ENCODE peak calls at places on chromosomes 4 and X, in ten cellular contexts. One of them, this sample, is unnamed.

GRCh38 chr4:106864231-106864630 is 171.9 kb downstream of the DKK2 start:
- DNase-seq in endothelial cell: no peak
- DNase-seq in NCI-H748 treated with DMSO at 0.1 percent for 48 hours: no peak
- DNase-seq in brain microvascular endothelial cell: peak
- DNase-seq in HTR-8/SVneo: no peak
- DNase-seq in stimulated activated CD4-positive, alpha-beta T cell treated with anti-CD3 and anti-CD28 coated beads, Interleukin-15, amount 100 ng/mL, for 1 hour: no peak
- DNase-seq in NCI-H2081: no peak
- DNase-seq in GM13977: no peak
- DNase-seq in RWPE1: no peak
- DNase-seq in SK-N-SH: no peak
- DNase-seq in this sample: no peak

GRCh38 chr4:155085843-155086530 is 122.4 kb upstream of the NPY2R start:
- DNase-seq in endothelial cell: no peak
- DNase-seq in NCI-H748 treated with DMSO at 0.1 percent for 48 hours: no peak
- DNase-seq in brain microvascular endothelial cell: peak
- DNase-seq in HTR-8/SVneo: no peak
- DNase-seq in stimulated activated CD4-positive, alpha-beta T cell treated with anti-CD3 and anti-CD28 coated beads, Interleukin-15, amount 100 ng/mL, for 1 hour: no peak
- DNase-seq in NCI-H2081: no peak
- DNase-seq in GM13977: no peak
- DNase-seq in RWPE1: no peak
- DNase-seq in SK-N-SH: no peak
- DNase-seq in this sample: no peak

GRCh38 chrX:40402771-40403533 is 177.8 kb upstream of the ATP6AP2 start:
- DNase-seq in endothelial cell: no peak
- DNase-seq in NCI-H748 treated with DMSO at 0.1 percent for 48 hours: no peak
- DNase-seq in brain microvascular endothelial cell: peak
- DNase-seq in HTR-8/SVneo: peak
- DNase-seq in stimulated activated CD4-positive, alpha-beta T cell treated with anti-CD3 and anti-CD28 coated beads, Interleukin-15, amount 100 ng/mL, for 1 hour: no peak
- DNase-seq in NCI-H2081: no peak
- DNase-seq in GM13977: no peak
- DNase-seq in RWPE1: peak
- DNase-seq in SK-N-SH: no peak
- DNase-seq in this sample: no peak

GRCh38 chr4:140637836-140638235 is 69.1 kb upstream of the UCP1 start:
- DNase-seq in endothelial cell: peak
- DNase-seq in NCI-H748 treated with DMSO at 0.1 percent for 48 hours: peak
- DNase-seq in brain microvascular endothelial cell: no peak
- DNase-seq in HTR-8/SVneo: peak
- DNase-seq in stimulated activated CD4-positive, alpha-beta T cell treated with anti-CD3 and anti-CD28 coated beads, Interleukin-15, amount 100 ng/mL, for 1 hour: no peak
- DNase-seq in NCI-H2081: no peak
- DNase-seq in GM13977: peak
- DNase-seq in RWPE1: peak
- DNase-seq in SK-N-SH: peak
- DNase-seq in this sample: peak

GRCh38 chr4:140158234-140159030 is 4.4 kb upstream of the MAML3 start:
- DNase-seq in endothelial cell: no peak
- DNase-seq in NCI-H748 treated with DMSO at 0.1 percent for 48 hours: no peak
- DNase-seq in brain microvascular endothelial cell: no peak
- DNase-seq in HTR-8/SVneo: no peak
- DNase-seq in stimulated activated CD4-positive, alpha-beta T cell treated with anti-CD3 and anti-CD28 coated beads, Interleukin-15, amount 100 ng/mL, for 1 hour: no peak
- DNase-seq in NCI-H2081: peak
- DNase-seq in GM13977: no peak
- DNase-seq in RWPE1: no peak
- DNase-seq in SK-N-SH: peak
- DNase-seq in this sample: no peak

GRCh38 chr4:87657525-87657924 is 7.4 kb downstream of the DMP1 start:
- DNase-seq in endothelial cell: no peak
- DNase-seq in NCI-H748 treated with DMSO at 0.1 percent for 48 hours: no peak
- DNase-seq in brain microvascular endothelial cell: peak
- DNase-seq in HTR-8/SVneo: peak
- DNase-seq in stimulated activated CD4-positive, alpha-beta T cell treated with anti-CD3 and anti-CD28 coated beads, Interleukin-15, amount 100 ng/mL, for 1 hour: no peak
- DNase-seq in NCI-H2081: no peak
- DNase-seq in GM13977: no peak
- DNase-seq in RWPE1: peak
- DNase-seq in SK-N-SH: no peak
- DNase-seq in this sample: no peak

GRCh38 chrX:23953908-23954269 is 46.1 kb downstream of the CXorf58 start:
- DNase-seq in endothelial cell: no peak
- DNase-seq in NCI-H748 treated with DMSO at 0.1 percent for 48 hours: no peak
- DNase-seq in brain microvascular endothelial cell: no peak
- DNase-seq in HTR-8/SVneo: no peak
- DNase-seq in stimulated activated CD4-positive, alpha-beta T cell treated with anti-CD3 and anti-CD28 coated beads, Interleukin-15, amount 100 ng/mL, for 1 hour: no peak
- DNase-seq in NCI-H2081: no peak
- DNase-seq in GM13977: no peak
- DNase-seq in RWPE1: no peak
- DNase-seq in SK-N-SH: no peak
- DNase-seq in this sample: peak

GRCh38 chrX:37455381-37455780 is 106.2 kb downstream of the PRRG1 start:
- DNase-seq in endothelial cell: no peak
- DNase-seq in NCI-H748 treated with DMSO at 0.1 percent for 48 hours: no peak
- DNase-seq in brain microvascular endothelial cell: no peak
- DNase-seq in HTR-8/SVneo: no peak
- DNase-seq in stimulated activated CD4-positive, alpha-beta T cell treated with anti-CD3 and anti-CD28 coated beads, Interleukin-15, amount 100 ng/mL, for 1 hour: no peak
- DNase-seq in NCI-H2081: peak
- DNase-seq in GM13977: no peak
- DNase-seq in RWPE1: no peak
- DNase-seq in SK-N-SH: no peak
- DNase-seq in this sample: no peak

GRCh38 chrX:18725316-18725943 is 18.0 kb downstream of the PPEF1 start:
- DNase-seq in endothelial cell: peak
- DNase-seq in NCI-H748 treated with DMSO at 0.1 percent for 48 hours: peak
- DNase-seq in brain microvascular endothelial cell: no peak
- DNase-seq in HTR-8/SVneo: no peak
- DNase-seq in stimulated activated CD4-positive, alpha-beta T cell treated with anti-CD3 and anti-CD28 coated beads, Interleukin-15, amount 100 ng/mL, for 1 hour: no peak
- DNase-seq in NCI-H2081: no peak
- DNase-seq in GM13977: no peak
- DNase-seq in RWPE1: no peak
- DNase-seq in SK-N-SH: no peak
- DNase-seq in this sample: no peak

GRCh38 chrX:11756354-11757318 is 1.4 kb upstream of the MSL3 start:
- DNase-seq in endothelial cell: no peak
- DNase-seq in NCI-H748 treated with DMSO at 0.1 percent for 48 hours: peak
- DNase-seq in brain microvascular endothelial cell: no peak
- DNase-seq in HTR-8/SVneo: no peak
- DNase-seq in stimulated activated CD4-positive, alpha-beta T cell treated with anti-CD3 and anti-CD28 coated beads, Interleukin-15, amount 100 ng/mL, for 1 hour: no peak
- DNase-seq in NCI-H2081: no peak
- DNase-seq in GM13977: no peak
- DNase-seq in RWPE1: no peak
- DNase-seq in SK-N-SH: no peak
- DNase-seq in this sample: no peak

GRCh38 chr4:4659871-4660651 is 118.2 kb upstream of the STX18 start:
- DNase-seq in endothelial cell: no peak
- DNase-seq in NCI-H748 treated with DMSO at 0.1 percent for 48 hours: no peak
- DNase-seq in brain microvascular endothelial cell: peak
- DNase-seq in HTR-8/SVneo: peak
- DNase-seq in stimulated activated CD4-positive, alpha-beta T cell treated with anti-CD3 and anti-CD28 coated beads, Interleukin-15, amount 100 ng/mL, for 1 hour: no peak
- DNase-seq in NCI-H2081: no peak
- DNase-seq in GM13977: no peak
- DNase-seq in RWPE1: peak
- DNase-seq in SK-N-SH: no peak
- DNase-seq in this sample: no peak

GRCh38 chr4:134027931-134028330 is 173.7 kb downstream of the PABPC4L start:
- DNase-seq in endothelial cell: no peak
- DNase-seq in NCI-H748 treated with DMSO at 0.1 percent for 48 hours: no peak
- DNase-seq in brain microvascular endothelial cell: peak
- DNase-seq in HTR-8/SVneo: no peak
- DNase-seq in stimulated activated CD4-positive, alpha-beta T cell treated with anti-CD3 and anti-CD28 coated beads, Interleukin-15, amount 100 ng/mL, for 1 hour: no peak
- DNase-seq in NCI-H2081: no peak
- DNase-seq in GM13977: no peak
- DNase-seq in RWPE1: peak
- DNase-seq in SK-N-SH: no peak
- DNase-seq in this sample: no peak

GRCh38 chr4:87090305-87090704 is 130.1 kb downstream of the KLHL8 start:
- DNase-seq in endothelial cell: no peak
- DNase-seq in NCI-H748 treated with DMSO at 0.1 percent for 48 hours: no peak
- DNase-seq in brain microvascular endothelial cell: no peak
- DNase-seq in HTR-8/SVneo: no peak
- DNase-seq in stimulated activated CD4-positive, alpha-beta T cell treated with anti-CD3 and anti-CD28 coated beads, Interleukin-15, amount 100 ng/mL, for 1 hour: no peak
- DNase-seq in NCI-H2081: no peak
- DNase-seq in GM13977: no peak
- DNase-seq in RWPE1: no peak
- DNase-seq in SK-N-SH: no peak
- DNase-seq in this sample: no peak

GRCh38 chrX:16953606-16954211 is 7.3 kb downstream of the REPS2 start:
- DNase-seq in endothelial cell: no peak
- DNase-seq in NCI-H748 treated with DMSO at 0.1 percent for 48 hours: no peak
- DNase-seq in brain microvascular endothelial cell: no peak
- DNase-seq in HTR-8/SVneo: peak
- DNase-seq in stimulated activated CD4-positive, alpha-beta T cell treated with anti-CD3 and anti-CD28 coated beads, Interleukin-15, amount 100 ng/mL, for 1 hour: no peak
- DNase-seq in NCI-H2081: no peak
- DNase-seq in GM13977: no peak
- DNase-seq in RWPE1: no peak
- DNase-seq in SK-N-SH: no peak
- DNase-seq in this sample: no peak

GRCh38 chr4:35300996-35301774 is 943.1 kb downstream of the ARAP2 start:
- DNase-seq in endothelial cell: peak
- DNase-seq in NCI-H748 treated with DMSO at 0.1 percent for 48 hours: no peak
- DNase-seq in brain microvascular endothelial cell: no peak
- DNase-seq in HTR-8/SVneo: no peak
- DNase-seq in stimulated activated CD4-positive, alpha-beta T cell treated with anti-CD3 and anti-CD28 coated beads, Interleukin-15, amount 100 ng/mL, for 1 hour: no peak
- DNase-seq in NCI-H2081: no peak
- DNase-seq in GM13977: no peak
- DNase-seq in RWPE1: no peak
- DNase-seq in SK-N-SH: no peak
- DNase-seq in this sample: no peak

GRCh38 chr4:163193717-163194116 is 27.0 kb upstream of the NAF1 start:
- DNase-seq in endothelial cell: no peak
- DNase-seq in NCI-H748 treated with DMSO at 0.1 percent for 48 hours: no peak
- DNase-seq in brain microvascular endothelial cell: no peak
- DNase-seq in HTR-8/SVneo: no peak
- DNase-seq in stimulated activated CD4-positive, alpha-beta T cell treated with anti-CD3 and anti-CD28 coated beads, Interleukin-15, amount 100 ng/mL, for 1 hour: no peak
- DNase-seq in NCI-H2081: no peak
- DNase-seq in GM13977: no peak
- DNase-seq in RWPE1: no peak
- DNase-seq in SK-N-SH: peak
- DNase-seq in this sample: no peak

GRCh38 chrX:71081348-71082148 is 13.4 kb upstream of the SNX12 start:
- DNase-seq in endothelial cell: no peak
- DNase-seq in NCI-H748 treated with DMSO at 0.1 percent for 48 hours: no peak
- DNase-seq in brain microvascular endothelial cell: peak
- DNase-seq in HTR-8/SVneo: no peak
- DNase-seq in stimulated activated CD4-positive, alpha-beta T cell treated with anti-CD3 and anti-CD28 coated beads, Interleukin-15, amount 100 ng/mL, for 1 hour: no peak
- DNase-seq in NCI-H2081: no peak
- DNase-seq in GM13977: no peak
- DNase-seq in RWPE1: no peak
- DNase-seq in SK-N-SH: no peak
- DNase-seq in this sample: no peak

GRCh38 chrX:68894513-68895338 is 65.9 kb downstream of the EFNB1 start:
- DNase-seq in endothelial cell: peak
- DNase-seq in NCI-H748 treated with DMSO at 0.1 percent for 48 hours: no peak
- DNase-seq in brain microvascular endothelial cell: peak
- DNase-seq in HTR-8/SVneo: no peak
- DNase-seq in stimulated activated CD4-positive, alpha-beta T cell treated with anti-CD3 and anti-CD28 coated beads, Interleukin-15, amount 100 ng/mL, for 1 hour: no peak
- DNase-seq in NCI-H2081: no peak
- DNase-seq in GM13977: no peak
- DNase-seq in RWPE1: peak
- DNase-seq in SK-N-SH: peak
- DNase-seq in this sample: peak